ENCODE peak calls at places on chromosomes 6 and 20, in four cellular contexts. I, X, N and B are unnamed samples.

GRCh38 chr20:47233333-47234188 is 122.9 kb downstream of the ZMYND8 start:
- DNase-seq in N (no peak), X (no peak), I (peak), B (no peak)

GRCh38 chr6:21500894-21501293 is 92.7 kb upstream of the SOX4 start:
- DNase-seq in N (no peak), X (no peak), I (no peak), B (no peak)

GRCh38 chr6:152368761-152369624 is 268.2 kb downstream of the SYNE1 start:
- DNase-seq in N (no peak), I (no peak), X (no peak), B (no peak)

GRCh38 chr6:23031986-23032385 is 462.6 kb downstream of the HDGFL1 start:
- DNase-seq in I (no peak), N (no peak), X (no peak), B (no peak)

GRCh38 chr20:32356935-32357868 is 929 bp upstream of the ASXL1 start:
- DNase-seq in N (peak), I (peak), X (no peak), B (peak)

GRCh38 chr20:25496968-25497401 is 88.3 kb downstream of the NINL start:
- DNase-seq in N (no peak), I (no peak), X (no peak), B (no peak)

GRCh38 chr20:53579581-53580375 is 13.9 kb downstream of the ZNF217 start:
- DNase-seq in N (no peak), I (peak), X (no peak), B (no peak)

GRCh38 chr20:45011108-45011526 is 44.8 kb downstream of the STK4 start:
- DNase-seq in I (peak), X (peak), N (no peak), B (peak)

GRCh38 chr6:42911171-42912021 is 4.5 kb upstream of the PTCRA start:
- DNase-seq in I (no peak), N (no peak), X (peak), B (no peak)

GRCh38 chr6:73798592-73798991 is 102.6 kb downstream of the CD109 start:
- DNase-seq in N (no peak), I (peak), X (peak), B (no peak)

GRCh38 chr6:139640453-139640852 is 266.0 kb upstream of the CITED2 start:
- DNase-seq in N (peak), I (no peak), X (no peak), B (no peak)

GRCh38 chr6:148565321-148565926 is 181.4 kb upstream of the UST start:
- DNase-seq in X (no peak), I (no peak), N (no peak), B (no peak)

GRCh38 chr20:7355056-7355455 is 585.2 kb downstream of the HAO1 start:
- DNase-seq in N (no peak), I (no peak), X (no peak), B (no peak)

GRCh38 chr6:47789553-47789952 is 7.7 kb downstream of the OPN5 start:
- DNase-seq in N (no peak), X (peak), I (no peak), B (no peak)

GRCh38 chr6:20672038-20672437 is 137.8 kb downstream of the CDKAL1 start:
- DNase-seq in N (no peak), X (no peak), I (no peak), B (no peak)

GRCh38 chr6:127737768-127738167 is 160.8 kb downstream of the C6orf58 start:
- DNase-seq in N (no peak), I (no peak), X (no peak), B (no peak)

GRCh38 chr20:59101956-59102355 is 59.4 kb upstream of the PRELID3B start:
- DNase-seq in I (no peak), X (no peak), N (no peak), B (no peak)

GRCh38 chr20:48771542-48771941 is 56.3 kb downstream of the PREX1 start:
- DNase-seq in X (no peak), N (no peak), I (no peak), B (peak)

GRCh38 chr20:11229772-11230171 is 556.0 kb upstream of the JAG1 start:
- DNase-seq in N (no peak), X (no peak), I (no peak), B (no peak)

GRCh38 chr20:18225652-18226051 is 62.7 kb upstream of the ZNF133 start:
- DNase-seq in I (no peak), X (no peak), N (no peak), B (no peak)

GRCh38 chr6:40587240-40588069 is at the start of gene LRFN2:
- DNase-seq in X (peak), N (no peak), I (peak), B (peak)

GRCh38 chr20:41786158-41786557 is 168.0 kb upstream of the CHD6 start:
- DNase-seq in N (no peak), X (no peak), I (no peak), B (no peak)

GRCh38 chr6:149897015-149897697 is 757 bp downstream of the RAET1E start:
- DNase-seq in I (no peak), N (no peak), X (no peak), B (no peak)

GRCh38 chr20:3400260-3401155 is 7.0 kb downstream of the DNAAF9 start:
- DNase-seq in N (no peak), I (no peak), X (no peak), B (no peak)

GRCh38 chr20:47360489-47361267 is 4.2 kb upstream of the ZMYND8 start:
- DNase-seq in X (peak), N (no peak), I (peak), B (peak)

GRCh38 chr6:132003516-132004178 is 52.5 kb upstream of the CCN2 start:
- DNase-seq in X (no peak), N (no peak), I (no peak), B (no peak)

GRCh38 chr6:41984623-41985022 is 43.0 kb upstream of the CCND3 start:
- DNase-seq in N (no peak), X (no peak), I (no peak), B (no peak)

DNA sequence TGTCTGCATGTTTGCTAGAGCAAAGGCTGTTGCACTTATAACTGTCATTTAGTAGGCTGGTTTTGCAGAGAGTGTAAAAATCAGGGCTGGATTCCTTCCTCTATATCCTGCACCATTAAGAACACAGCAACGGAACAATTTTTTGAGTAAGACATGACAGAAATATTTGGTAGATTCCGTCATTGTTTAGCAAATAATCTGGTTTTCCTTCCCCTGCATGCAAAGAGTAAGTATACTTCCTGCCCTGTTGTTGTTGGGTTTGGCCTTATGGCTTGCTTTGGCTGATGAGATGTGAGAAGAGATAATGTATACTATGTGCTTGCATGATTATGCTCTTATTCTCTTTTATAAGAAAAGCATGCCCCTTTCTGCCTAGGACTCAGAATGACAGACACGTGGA is 23.8 kb downstream of the MANEA start:
- DNase-seq in N (no peak), X (no peak), I (no peak), B (no peak)
- TF ChIP-seq MAX in N (no peak), X (no peak), I (no peak), B (no peak)

DNA sequence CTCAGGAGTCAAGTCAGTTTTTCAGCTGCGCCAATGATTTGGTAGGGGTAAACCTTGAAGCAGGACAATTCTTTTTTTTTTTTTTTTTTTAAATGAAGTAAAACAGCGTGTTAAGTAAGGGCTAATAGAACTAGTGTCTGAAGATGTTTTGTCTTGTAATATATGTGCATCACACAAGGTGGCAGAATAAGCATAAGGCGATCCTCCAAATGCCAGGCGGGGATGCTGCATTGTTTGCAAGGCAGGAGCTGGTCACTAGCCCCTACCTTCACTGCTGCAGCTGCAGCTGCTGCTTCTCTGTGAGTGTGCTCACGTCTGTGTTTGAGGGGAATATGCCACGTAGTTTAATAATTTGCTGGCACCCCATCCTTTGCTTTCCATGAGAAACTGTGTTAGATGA is 272.7 kb upstream of the MAP3K7 start:
- DNase-seq in X (peak), I (no peak), N (no peak), B (no peak)
- TF ChIP-seq CREM in X (no peak), I (no peak), N (no peak), B (no peak)

GRCh38 chr20:57677323-57677982 is 32.4 kb downstream of the PMEPA1 start:
- DNase-seq in X (no peak), I (no peak), N (no peak), B (no peak)
- TF ChIP-seq MAX in X (no peak), I (no peak), N (no peak), B (no peak)

DNA sequence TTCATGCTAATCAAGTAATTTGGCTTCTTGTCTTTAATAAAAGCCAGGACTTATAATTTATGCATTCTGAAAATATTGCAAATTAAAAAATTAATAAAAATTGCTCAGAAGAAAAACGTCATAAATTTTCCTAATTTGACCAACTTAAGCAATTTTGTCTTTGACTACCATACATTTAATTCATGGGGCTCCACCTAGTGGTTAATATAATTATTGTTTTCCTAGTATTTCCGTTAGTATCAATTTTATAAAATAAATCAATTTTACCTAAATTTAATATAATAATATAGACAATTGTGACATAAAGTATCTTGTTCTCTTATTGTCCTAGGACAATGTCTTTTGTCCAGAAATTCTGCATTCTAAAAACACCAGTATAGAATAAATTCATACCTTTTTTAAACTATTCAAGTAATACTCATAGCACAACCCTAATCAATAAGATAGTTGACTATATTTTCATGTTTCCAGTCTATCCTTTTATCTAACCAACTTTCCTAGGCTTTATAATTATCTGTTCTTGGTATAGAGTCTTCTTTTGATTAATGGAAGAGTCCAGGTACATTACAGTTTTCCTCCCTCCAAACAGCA is 319.9 kb downstream of the TRDN start:
- DNase-seq in I (peak), N (no peak), X (no peak), B (peak)
- TF ChIP-seq CREM in I (no peak), N (no peak), X (no peak), B (no peak)

GRCh38 chr20:51463998-51464397 is 78.5 kb downstream of the NFATC2 start:
- DNase-seq in X (no peak), N (no peak), I (no peak), B (no peak)

GRCh38 chr20:51461306-51461705 is 81.2 kb downstream of the NFATC2 start:
- DNase-seq in X (no peak), N (no peak), I (no peak), B (no peak)

GRCh38 chr20:51463560-51463959 is 79.0 kb downstream of the NFATC2 start:
- DNase-seq in X (no peak), I (no peak), N (no peak), B (no peak)

GRCh38 chr20:51460569-51461265 is 81.8 kb downstream of the NFATC2 start:
- DNase-seq in N (peak), I (no peak), X (no peak), B (no peak)

GRCh38 chr20:51462566-51463276 is 79.8 kb downstream of the NFATC2 start:
- DNase-seq in X (no peak), N (no peak), I (no peak), B (no peak)
- TF ChIP-seq MAX in X (no peak), N (no peak), I (no peak), B (no peak)

GRCh38 chr6:154590770-154591169 is 80.3 kb upstream of the CNKSR3 start:
- DNase-seq in I (no peak), N (no peak), X (no peak), B (no peak)
- TF ChIP-seq CREM in I (no peak), N (no peak), X (no peak), B (no peak)